ENCODE peak calls at places on chromosomes 11 and 22, in five cellular contexts. C, N, R, T and A are unnamed samples.

GRCh38 chr11:35352107-35352888 is 67.1 kb downstream of the SLC1A2 start:
- DNase-seq in C (no peak), N (no peak), R (no peak), T (peak; percentile 53), A (no peak)

GRCh38 chr11:12989428-12990242 is 19.5 kb upstream of the RASSF10 start:
- DNase-seq in C (no peak), N (no peak), R (no peak), T (no peak), A (no peak)

GRCh38 chr22:31160328-31160978 is 471 bp downstream of the RNF185 start:
- DNase-seq in C (peak; percentile 74), N (no peak), R (peak; percentile 23), T (no peak), A (no peak)

GRCh38 chr22:46317646-46318045 is 17.9 kb upstream of the TRMU start:
- DNase-seq in C (no peak), N (no peak), R (no peak), T (no peak), A (no peak)

GRCh38 chr11:5548440-5548839 is at the start of gene OR52H1:
- DNase-seq in C (no peak), N (no peak), R (no peak), T (no peak), A (no peak)

GRCh38 chr11:2663915-2664314 is 35.9 kb downstream of the KCNQ1OT1 start:
- DNase-seq in C (no peak), N (no peak), R (no peak), T (peak; percentile 15), A (no peak)

GRCh38 chr11:130070109-130070828 is 575 bp downstream of the APLP2 start:
- DNase-seq in C (peak; percentile 77), N (no peak), R (peak; percentile 52), T (peak; percentile 60), A (peak; percentile 90)

GRCh38 chr11:57370251-57370650 is 10.7 kb downstream of the PRG3 start:
- DNase-seq in C (no peak), N (no peak), R (no peak), T (no peak), A (no peak)

GRCh38 chr22:19576460-19577421 is 52.5 kb upstream of the CLDN5 start:
- DNase-seq in C (peak; percentile 63), N (no peak), R (no peak), T (no peak), A (peak; percentile 39)

GRCh38 chr11:56624661-56625110 is 10.0 kb upstream of the OR5M1 start:
- DNase-seq in C (no peak), N (peak; percentile 30), R (no peak), T (no peak), A (no peak)

GRCh38 chr11:46272816-46273427 is 4.5 kb upstream of the CREB3L1 start:
- DNase-seq in C (peak; percentile 85), N (no peak), R (peak; percentile 74), T (peak; percentile 72), A (peak; percentile 82)

DNA sequence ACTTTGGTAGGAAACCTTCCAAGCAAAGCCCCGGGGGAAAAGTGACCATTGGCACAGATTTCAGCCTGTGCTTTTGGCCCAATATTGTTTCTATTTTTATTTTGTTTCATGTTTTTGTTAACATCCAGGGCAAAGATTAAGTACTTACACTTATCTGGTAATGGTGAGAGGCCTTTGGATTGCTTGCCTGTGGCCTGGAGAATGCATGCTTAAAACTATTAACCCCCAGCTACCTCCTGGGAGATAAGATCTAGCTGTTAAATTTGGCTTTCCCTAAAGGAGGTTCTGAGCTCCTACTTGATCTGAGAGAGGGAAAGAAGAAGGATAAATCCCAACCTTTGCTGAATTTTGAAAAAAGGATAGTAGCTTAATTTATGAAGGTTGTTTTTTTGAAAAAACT is 74.7 kb downstream of the WNT11 start:
- DNase-seq in C (no peak), N (no peak), R (no peak), T (no peak), A (no peak)
- TF ChIP-seq POLR2AphosphoS5 in C (no peak), N (no peak), R (no peak), T (no peak), A (no peak)

DNA sequence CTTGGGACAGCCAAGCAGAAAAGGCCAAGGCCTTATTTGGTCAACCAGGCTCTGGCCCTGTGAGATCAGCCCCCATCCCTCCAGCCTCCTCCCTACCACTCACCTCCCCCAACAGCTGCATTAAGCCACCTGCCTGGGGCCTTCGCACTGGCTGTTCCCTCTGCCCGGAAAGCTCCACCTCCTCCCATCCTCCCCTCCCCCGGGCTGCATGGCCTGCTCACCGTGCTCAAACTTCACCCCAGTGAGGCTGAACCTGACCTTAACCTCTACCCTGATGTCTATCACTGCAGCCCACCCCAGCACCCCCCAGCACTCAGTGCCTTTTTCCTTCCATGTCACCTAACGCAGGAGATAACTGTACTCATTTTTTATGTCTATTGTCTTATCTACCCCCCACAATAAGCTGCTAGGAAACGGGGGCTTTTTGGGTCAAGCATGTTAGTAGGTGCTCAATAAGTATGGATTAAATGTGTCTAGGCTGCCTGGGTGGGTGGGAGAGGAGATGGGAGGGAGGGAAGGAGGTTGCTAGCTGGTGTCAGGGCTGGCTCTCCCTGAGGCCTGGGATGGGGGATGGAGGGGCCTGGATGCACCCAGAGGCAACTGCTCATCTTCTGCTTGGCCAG is 912 bp downstream of the PTPRCAP start:
- DNase-seq in C (no peak), N (peak; percentile 75), R (peak; percentile 78), T (peak; percentile 44), A (no peak)
- TF ChIP-seq POLR2A in C (no peak), N (peak; percentile 38), R (no peak), T (no peak), A (no peak)

GRCh38 chr22:36166086-36166485 is 5.5 kb upstream of the APOL3 start:
- DNase-seq in C (no peak), N (no peak), R (no peak), T (no peak), A (no peak)

GRCh38 chr22:36165161-36165560 is 4.6 kb upstream of the APOL3 start:
- DNase-seq in C (no peak), N (no peak), R (no peak), T (no peak), A (no peak)

GRCh38 chr22:36163497-36163896 is 2.9 kb upstream of the APOL3 start:
- DNase-seq in C (no peak), N (no peak), R (no peak), T (no peak), A (no peak)

GRCh38 chr22:36164621-36165020 is 4.1 kb upstream of the APOL3 start:
- DNase-seq in C (no peak), N (no peak), R (no peak), T (no peak), A (peak; percentile 17)

GRCh38 chr22:36166518-36167220 is 6.1 kb upstream of the APOL3 start:
- DNase-seq in C (no peak), N (no peak), R (no peak), T (no peak), A (no peak)
- H3K4me3 ChIP-seq in C (no peak overlapping the region), N (no peak overlapping the region), R (no peak overlapping the region), T (no peak overlapping the region), A (no peak overlapping the region)

DNA sequence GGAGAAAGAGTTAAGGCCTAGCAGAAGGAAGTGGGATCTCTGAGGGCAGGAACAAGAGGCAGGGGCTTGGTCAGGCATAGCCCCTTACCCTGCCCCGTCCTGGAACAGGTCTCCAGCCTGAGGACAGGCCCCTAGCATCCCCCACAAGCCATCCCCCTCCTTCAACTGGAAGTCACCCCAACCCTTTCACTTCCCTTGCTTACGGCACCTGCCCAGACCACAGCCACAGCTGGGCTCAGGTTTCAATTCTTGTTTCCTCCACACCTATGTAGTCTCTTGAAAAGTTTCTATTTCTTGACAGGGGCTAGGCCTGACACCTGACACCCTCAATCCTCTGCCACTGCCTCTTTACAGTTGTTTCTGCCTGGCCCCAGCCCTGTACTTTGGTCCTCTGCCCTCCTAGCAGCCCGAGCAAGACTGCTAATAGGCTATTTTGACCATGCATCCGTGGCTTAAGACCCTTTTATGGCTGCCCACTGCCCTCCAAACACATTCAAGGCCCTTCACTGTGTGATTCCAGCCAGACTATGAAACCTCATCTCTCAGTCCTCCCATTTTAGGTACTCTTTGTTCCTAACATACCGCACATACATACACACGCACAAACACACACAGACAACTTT is 10.9 kb upstream of the FCHSD2 start:
- DNase-seq in C (peak; percentile 48), N (peak; percentile 97), R (peak; percentile 73), T (peak; percentile 35), A (no peak)
- TF ChIP-seq POLR2AphosphoS5 in C (no peak), N (peak; percentile 94), R (no peak), T (no peak), A (no peak)

DNA sequence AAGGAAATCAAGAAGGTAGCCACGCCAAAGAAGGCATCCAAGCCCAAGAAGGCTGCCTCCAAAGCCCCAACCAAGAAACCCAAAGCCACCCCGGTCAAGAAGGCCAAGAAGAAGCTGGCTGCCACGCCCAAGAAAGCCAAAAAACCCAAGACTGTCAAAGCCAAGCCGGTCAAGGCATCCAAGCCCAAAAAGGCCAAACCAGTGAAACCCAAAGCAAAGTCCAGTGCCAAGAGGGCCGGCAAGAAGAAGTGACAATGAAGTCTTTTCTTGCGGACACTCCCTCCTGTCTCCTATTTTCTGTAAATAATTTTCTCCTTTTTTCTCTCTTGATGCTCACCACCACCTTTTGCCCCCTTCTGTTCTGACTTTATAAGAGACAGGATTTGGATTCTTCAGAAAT is 1.9 kb upstream of the GCAT start:
- DNase-seq in C (no peak), N (no peak), R (no peak), T (no peak), A (no peak)
- TF ChIP-seq POLR2A in C (no peak), N (no peak), R (no peak), T (no peak), A (no peak)

GRCh38 chr22:49929553-49929979 is 11.1 kb downstream of the CRELD2 start:
- DNase-seq in C (peak; percentile 80), N (no peak), R (peak; percentile 78), T (peak; percentile 81), A (peak; percentile 96)
- H3K4me3 ChIP-seq in C (no peak overlapping the region), N (peak overlapping the region; percentile 28), R (no peak overlapping the region), T (peak overlapping the region; percentile 20), A (peak overlapping the region; percentile 14)

DNA sequence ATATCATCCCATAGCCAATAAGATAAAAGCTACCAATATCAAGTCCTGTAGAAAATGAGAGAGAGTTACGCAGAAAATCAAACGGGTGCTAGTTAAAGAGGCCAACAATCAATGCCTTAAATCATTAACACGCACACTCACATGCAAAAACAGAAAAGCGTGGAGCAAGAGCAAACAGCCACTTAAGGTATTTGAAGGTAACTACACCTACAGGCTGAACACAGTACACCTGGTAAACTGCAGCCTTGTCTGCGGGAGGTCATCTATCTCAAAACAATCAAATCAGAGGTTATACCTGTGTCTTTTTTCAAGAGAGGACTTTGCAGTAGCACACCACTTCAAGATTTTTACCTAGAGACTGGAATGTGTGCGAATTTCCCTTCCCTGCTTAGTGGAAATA is 23.6 kb downstream of the SLC35F2 start:
- DNase-seq in C (no peak), N (no peak), R (no peak), T (no peak), A (no peak)
- TF ChIP-seq POLR2AphosphoS5 in C (no peak), N (no peak), R (no peak), T (no peak), A (no peak)

GRCh38 chr11:75535039-75535563 is 9.4 kb upstream of the GDPD5 start:
- DNase-seq in C (no peak), N (no peak), R (no peak), T (no peak), A (no peak)
- TF ChIP-seq POLR2A in C (no peak), N (no peak), R (no peak), T (no peak), A (no peak)

GRCh38 chr22:39150848-39151215 is 1.6 kb downstream of the CBX7 start:
- DNase-seq in C (peak; percentile 62), N (no peak), R (no peak), T (no peak), A (no peak)
- H3K4me3 ChIP-seq in C (peak overlapping the region; percentile 97), N (peak overlapping the region; percentile 80), R (peak overlapping the region; percentile 98), T (peak overlapping the region; percentile 78), A (peak overlapping the region; percentile 100)